ENCODE peak calls at places on chromosomes 4 and X, in six cellular contexts. G, X, U, L, A and V are unnamed samples.
A peak's percentile ranks its signal among the peaks of the same experiment; 100 is the strongest.

GRCh38 chrX:103540145-103540544 is 20.9 kb upstream of the RAB40A start:
- DNase-seq in U (no peak), A (no peak), G (no peak), X (no peak), L (no peak), V (no peak)

GRCh38 chr4:65399131-65399530 is 271.2 kb downstream of the EPHA5 start:
- DNase-seq in G (no peak), A (no peak), X (no peak), U (no peak), L (no peak), V (no peak)

GRCh38 chr4:76582074-76582816 is 147.2 kb downstream of the SHROOM3 start:
- DNase-seq in X (no peak), L (no peak), A (no peak), U (no peak), G (no peak), V (no peak)

GRCh38 chr4:124414641-124415040 is 297.9 kb downstream of the ANKRD50 start:
- DNase-seq in L (no peak), G (no peak), X (no peak), A (no peak), U (no peak), V (no peak)

GRCh38 chr4:107902715-107903114 is 28.6 kb upstream of the CYP2U1 start:
- DNase-seq in L (no peak), G (no peak), X (no peak), A (no peak), U (no peak), V (no peak)

GRCh38 chrX:149962859-149963757 is 24.8 kb upstream of the EOLA2 start:
- DNase-seq in A (peak; percentile 39), U (peak; percentile 18), G (peak; percentile 11), L (peak; percentile 61), X (peak; percentile 55), V (peak; percentile 79)

GRCh38 chr4:114601304-114602052 is 2.9 kb downstream of the UGT8 start:
- DNase-seq in L (no peak), G (no peak), U (no peak), X (peak; percentile 73), A (no peak), V (no peak)

GRCh38 chr4:4574792-4575191 is 32.9 kb upstream of the STX18 start:
- DNase-seq in L (peak; percentile 23), U (peak; percentile 41), G (peak; percentile 54), A (no peak), X (no peak), V (no peak)

GRCh38 chr4:109973529-109973905 is 60.8 kb downstream of the EGF start:
- DNase-seq in X (no peak), L (no peak), U (no peak), G (no peak), A (no peak), V (peak; percentile 50)

GRCh38 chr4:12588572-12588971 is 895.6 kb downstream of the RAB28 start:
- DNase-seq in X (no peak), L (no peak), U (no peak), A (no peak), G (no peak), V (no peak)

GRCh38 chr4:106816501-106816900 is 219.6 kb downstream of the DKK2 start:
- DNase-seq in X (no peak), U (no peak), L (peak; percentile 6), G (no peak), A (no peak), V (no peak)

GRCh38 chr4:37717575-37717974 is 31.4 kb upstream of the RELL1 start:
- DNase-seq in A (peak; percentile 60), L (no peak), U (no peak), G (no peak), X (no peak), V (no peak)

GRCh38 chr4:145870155-145871020 is 68.2 kb downstream of the ZNF827 start:
- DNase-seq in X (no peak), L (no peak), G (no peak), U (no peak), A (no peak), V (peak; percentile 63)

GRCh38 chr4:149896428-149896827 is 80.8 kb upstream of the IQCM start:
- DNase-seq in U (no peak), X (no peak), G (no peak), A (peak; percentile 45), L (peak; percentile 40), V (peak; percentile 48)

GRCh38 chr4:15506464-15506863 is 36.8 kb downstream of the CC2D2A start:
- DNase-seq in U (no peak), X (no peak), L (no peak), A (no peak), G (no peak), V (no peak)

GRCh38 chr4:67746797-67747495 is 7.2 kb downstream of the GNRHR start:
- DNase-seq in A (no peak), L (peak; percentile 66), X (peak; percentile 70), G (peak; percentile 48), U (no peak), V (peak; percentile 49)

GRCh38 chrX:40098264-40099045 is 697 bp upstream of the BCOR start:
- DNase-seq in X (peak; percentile 72), G (peak; percentile 56), L (peak; percentile 72), U (peak; percentile 58), A (no peak), V (peak; percentile 87)

GRCh38 chr4:128470492-128471053 is 183.0 kb upstream of the PGRMC2 start:
- DNase-seq in G (no peak), L (no peak), U (no peak), A (no peak), X (no peak), V (no peak)

GRCh38 chr4:127916512-127916911 is 35.8 kb downstream of the PLK4 start:
- DNase-seq in U (no peak), A (no peak), X (no peak), G (no peak), L (no peak), V (no peak)